ENCODE peak calls at places on chromosomes 6 and 20, in nine cellular contexts. E is naive thymus-derived CD4-positive, alpha-beta T cell; M is CD4-positive, alpha-beta memory T cell; G is small intestine; B is upper lobe of right lung; X is GM23248; Z is lower lobe of right lung; W is psoas muscle; R is tibial artery. D is an unnamed sample.
A peak's percentile ranks its signal among the peaks of the same experiment; 100 is the strongest.

GRCh38 chr20:41509316-41509715 is 108.9 kb downstream of the CHD6 start:
- DNase-seq in E (no peak), W (no peak), X (no peak), R (no peak), Z (no peak), M (no peak), G (peak; percentile 49), B (no peak), D (no peak)

GRCh38 chr20:592506-592905 is 17.6 kb downstream of the TCF15 start:
- DNase-seq in B (no peak), Z (no peak), E (no peak), W (no peak), G (no peak), X (no peak), R (no peak), M (no peak), D (no peak)

GRCh38 chr20:24662756-24663399 is 193.4 kb downstream of the SYNDIG1 start:
- DNase-seq in M (no peak), W (no peak), B (no peak), E (no peak), Z (no peak), X (peak; percentile 50), G (no peak), R (no peak), D (no peak)

GRCh38 chr20:57882451-57883161 is 172.8 kb upstream of the PMEPA1 start:
- DNase-seq in Z (no peak), E (no peak), W (no peak), X (peak; percentile 82), M (no peak), B (no peak), G (no peak), R (peak; percentile 54), D (no peak)

GRCh38 chr6:161128680-161129196 is 137.2 kb downstream of the MAP3K4 start:
- DNase-seq in B (no peak), W (no peak), G (no peak), E (no peak), X (peak; percentile 61), Z (no peak), M (peak; percentile 18), R (no peak), D (no peak)

GRCh38 chr6:106967936-106968555 is 6.5 kb downstream of the CD24 start:
- DNase-seq in R (no peak), B (no peak), E (no peak), M (no peak), Z (no peak), X (no peak), W (no peak), G (no peak), D (no peak)

GRCh38 chr6:111032493-111033140 is 50.8 kb downstream of the RPF2 start:
- DNase-seq in G (peak; percentile 18), W (no peak), X (no peak), R (no peak), E (no peak), B (no peak), M (no peak), Z (no peak), D (no peak)

GRCh38 chr20:7151666-7152065 is 384.2 kb downstream of the BMP2 start:
- DNase-seq in E (no peak), W (no peak), B (no peak), R (no peak), G (no peak), Z (no peak), M (no peak), X (peak; percentile 36), D (no peak)

GRCh38 chr6:109261815-109262214 is 120.5 kb downstream of the CD164 start:
- DNase-seq in B (no peak), M (no peak), R (no peak), W (no peak), X (no peak), Z (no peak), E (no peak), G (no peak), D (no peak)

GRCh38 chr20:45878076-45878731 is 2.8 kb upstream of the ZSWIM1 start:
- DNase-seq in E (no peak), X (peak; percentile 78), B (no peak), W (no peak), M (no peak), G (no peak), Z (no peak), R (no peak), D (no peak)

GRCh38 chr6:152338335-152339125 is 298.6 kb downstream of the SYNE1 start:
- DNase-seq in E (peak; percentile 58), B (no peak), G (peak; percentile 37), X (peak; percentile 58), R (peak; percentile 80), W (peak; percentile 78), Z (no peak), M (peak; percentile 44), D (peak; percentile 50)

GRCh38 chr6:122770835-122771601 is 8.5 kb upstream of the FABP7 start:
- DNase-seq in M (no peak), B (no peak), E (no peak), R (no peak), G (peak; percentile 34), W (no peak), Z (no peak), X (no peak), D (no peak)

GRCh38 chr6:43698584-43699349 is 11.2 kb upstream of the MRPS18A start:
- DNase-seq in B (no peak), R (peak; percentile 77), Z (peak; percentile 62), E (no peak), G (peak; percentile 43), M (no peak), X (peak; percentile 55), W (peak; percentile 92), D (no peak)
- H3K27ac ChIP-seq in B (peak overlapping the region; percentile 30), R (no peak overlapping the region), Z (peak overlapping the region; percentile 26), E (no peak overlapping the region), G (no peak overlapping the region), M (no peak overlapping the region), X (no peak overlapping the region), W (peak overlapping the region; percentile 65), D (no peak overlapping the region)

DNA sequence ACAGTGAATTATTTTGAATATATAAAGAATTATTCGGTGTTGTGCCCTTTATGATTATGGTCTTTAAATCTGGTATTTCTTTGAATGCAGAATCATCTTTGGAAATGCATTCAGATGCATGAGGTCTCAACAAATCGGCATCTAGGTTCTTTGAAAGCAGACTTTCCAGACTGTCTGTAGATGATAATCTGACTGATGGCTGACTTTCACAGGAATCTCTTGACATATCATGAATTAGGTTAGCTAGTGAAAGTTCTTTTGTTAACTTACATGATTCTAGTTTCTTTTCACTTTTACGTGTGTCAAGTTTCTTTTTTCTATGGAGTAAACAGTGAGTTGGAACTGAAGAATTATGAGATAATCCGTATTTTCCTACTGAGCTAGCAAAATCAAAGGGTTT is 17.1 kb downstream of the HBS1L start:
- DNase-seq in B (no peak), R (no peak), Z (no peak), X (no peak), W (no peak), M (no peak), E (no peak), G (no peak), D (no peak)
- H3K4me3 ChIP-seq in B (no peak overlapping the region), R (no peak overlapping the region), Z (no peak overlapping the region), X (no peak overlapping the region), W (no peak overlapping the region), M (no peak overlapping the region), E (no peak overlapping the region), G (no peak overlapping the region), D (no peak overlapping the region)

DNA sequence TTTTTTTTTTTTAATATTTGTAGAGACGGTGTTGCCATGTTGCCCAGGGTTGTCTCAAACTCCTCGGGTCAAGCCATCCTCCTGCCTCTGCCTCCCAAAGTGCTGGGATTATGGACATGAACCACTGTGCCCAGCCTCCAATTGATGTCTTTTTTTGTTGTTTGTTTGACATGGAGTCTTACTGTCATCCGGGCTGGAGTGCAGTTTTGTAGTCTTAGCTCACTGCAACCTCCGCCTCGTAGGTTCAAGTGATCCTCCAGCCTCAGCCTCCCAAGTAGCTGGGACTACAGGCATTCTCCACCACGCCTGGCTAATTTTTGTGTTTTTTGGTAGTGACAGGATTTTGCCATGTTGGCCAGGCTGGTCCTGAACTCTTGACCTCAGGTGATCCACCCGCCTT is 9.4 kb upstream of the MROH8 start:
- DNase-seq in X (no peak), E (no peak), G (no peak), M (no peak), Z (no peak), B (no peak), W (no peak), R (no peak), D (no peak)
- H3K27ac ChIP-seq in X (no peak overlapping the region), E (no peak overlapping the region), G (no peak overlapping the region), M (no peak overlapping the region), Z (no peak overlapping the region), B (no peak overlapping the region), W (no peak overlapping the region), R (no peak overlapping the region), D (no peak overlapping the region)

GRCh38 chr20:44809380-44810060 is 826 bp downstream of the RIMS4 start:
- DNase-seq in R (no peak), B (no peak), X (no peak), Z (no peak), M (no peak), G (no peak), W (no peak), E (no peak), D (no peak)
- H3K4me3 ChIP-seq in R (peak overlapping the region; percentile 47), B (peak overlapping the region; percentile 19), X (no peak overlapping the region), Z (peak overlapping the region; percentile 23), M (no peak overlapping the region), G (no peak overlapping the region), W (peak overlapping the region; percentile 51), E (no peak overlapping the region), D (no peak overlapping the region)

GRCh38 chr20:53954734-53955658 is 115.4 kb downstream of the BCAS1 start:
- DNase-seq in E (no peak), M (no peak), G (no peak), Z (no peak), R (no peak), B (no peak), X (no peak), W (no peak), D (no peak)
- H3K27ac ChIP-seq in E (no peak overlapping the region), M (no peak overlapping the region), G (no peak overlapping the region), Z (no peak overlapping the region), R (no peak overlapping the region), B (no peak overlapping the region), X (no peak overlapping the region), W (no peak overlapping the region), D (no peak overlapping the region)

DNA sequence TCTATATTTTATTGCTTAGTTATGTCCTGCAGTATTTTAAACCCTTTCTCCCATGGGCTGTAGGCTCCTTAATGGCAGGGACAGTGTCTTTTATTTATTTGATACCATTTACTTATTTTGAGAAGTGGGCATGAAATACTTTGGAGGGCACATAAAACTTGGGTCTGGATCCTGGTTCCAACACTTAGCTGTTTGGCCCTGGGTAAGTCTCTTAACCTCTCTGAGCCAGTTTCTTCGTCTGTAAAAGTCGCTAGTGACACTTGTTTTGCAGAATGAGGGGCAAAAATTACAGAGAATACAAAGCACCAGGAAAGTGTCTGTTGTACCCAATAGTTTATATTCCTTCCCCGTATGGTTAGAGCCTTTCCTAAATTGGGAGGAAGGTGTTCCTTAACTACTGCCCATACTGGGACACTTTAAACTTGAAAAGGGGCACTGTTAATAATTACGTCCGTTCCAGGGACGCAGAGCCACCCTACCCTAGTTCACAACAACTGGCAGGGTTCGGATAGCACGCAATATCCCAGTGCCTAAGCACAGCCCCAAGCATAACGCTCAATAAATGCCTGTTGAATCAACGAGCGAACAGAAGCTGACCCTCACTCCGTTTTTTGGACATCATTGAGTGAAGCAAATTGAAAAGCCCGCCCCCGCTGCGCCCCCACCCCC is 6.0 kb upstream of the ARMC12 start:
- DNase-seq in Z (no peak), B (no peak), W (no peak), X (no peak), E (no peak), M (no peak), G (no peak), R (no peak), D (no peak)
- H3K4me3 ChIP-seq in Z (peak overlapping the region; percentile 73), B (peak overlapping the region; percentile 87), W (peak overlapping the region; percentile 94), X (peak overlapping the region; percentile 36), E (peak overlapping the region; percentile 56), M (peak overlapping the region; percentile 19), G (peak overlapping the region; percentile 67), R (peak overlapping the region; percentile 74), D (peak overlapping the region; percentile 36)